ENCODE peak calls at places on chromosomes 6 and 20, in four cellular contexts. One of them, this sample, is unnamed.

GRCh38 chr6:38056361-38056760 is 236.8 kb downstream of the ZFAND3 start:
- DNase-seq in transverse colon: no peak
- DNase-seq in Peyer's patch: no peak
- DNase-seq in tibial nerve: no peak
- DNase-seq in this sample: no peak

GRCh38 chr6:19803331-19804330 is 33.5 kb upstream of the ID4 start:
- DNase-seq in transverse colon: no peak
- DNase-seq in tibial nerve: no peak
- DNase-seq in Peyer's patch: no peak
- DNase-seq in this sample: no peak

GRCh38 chr6:11328613-11329247 is 96.3 kb upstream of the NEDD9 start:
- DNase-seq in tibial nerve: no peak
- DNase-seq in Peyer's patch: no peak
- DNase-seq in transverse colon: no peak
- DNase-seq in this sample: no peak

GRCh38 chr6:42367353-42368011 is 84.2 kb downstream of the TRERF1 start:
- DNase-seq in transverse colon: peak
- DNase-seq in tibial nerve: no peak
- DNase-seq in Peyer's patch: no peak
- DNase-seq in this sample: peak

GRCh38 chr6:33833599-33833998 is 29.8 kb upstream of the MLN start:
- DNase-seq in Peyer's patch: no peak
- DNase-seq in transverse colon: no peak
- DNase-seq in tibial nerve: no peak
- DNase-seq in this sample: no peak

GRCh38 chr20:62246431-62246830 is 8.1 kb downstream of the OSBPL2 start:
- DNase-seq in transverse colon: no peak
- DNase-seq in Peyer's patch: no peak
- DNase-seq in tibial nerve: no peak
- DNase-seq in this sample: no peak

GRCh38 chr6:152461556-152461955 is 175.6 kb downstream of the SYNE1 start:
- DNase-seq in Peyer's patch: no peak
- DNase-seq in transverse colon: no peak
- DNase-seq in tibial nerve: no peak
- DNase-seq in this sample: no peak

GRCh38 chr6:166463363-166464067 is 80.8 kb upstream of the MPC1 start:
- DNase-seq in tibial nerve: no peak
- DNase-seq in transverse colon: no peak
- DNase-seq in Peyer's patch: no peak
- DNase-seq in this sample: no peak

GRCh38 chr6:43077981-43078411 is 1.9 kb downstream of the PTK7 start:
- DNase-seq in Peyer's patch: no peak
- DNase-seq in transverse colon: no peak
- DNase-seq in tibial nerve: no peak
- DNase-seq in this sample: no peak

GRCh38 chr6:73566954-73567591 is 46.2 kb upstream of the EEF1A1 start:
- DNase-seq in transverse colon: peak
- DNase-seq in tibial nerve: peak
- DNase-seq in Peyer's patch: peak
- DNase-seq in this sample: no peak

GRCh38 chr6:27839303-27840081 is 72.7 kb downstream of the OR2B2 start:
- DNase-seq in Peyer's patch: no peak
- DNase-seq in tibial nerve: peak
- DNase-seq in transverse colon: peak
- DNase-seq in this sample: peak

GRCh38 chr6:33271608-33272357 is at the start of the genes RPS18 and VPS52:
- DNase-seq in tibial nerve: peak
- DNase-seq in transverse colon: peak
- DNase-seq in Peyer's patch: peak
- DNase-seq in this sample: peak

GRCh38 chr6:89610149-89610642 is 28.4 kb downstream of the LYRM2 start:
- DNase-seq in transverse colon: peak
- DNase-seq in tibial nerve: peak
- DNase-seq in Peyer's patch: peak
- DNase-seq in this sample: peak

GRCh38 chr6:41430875-41431274 is 95.5 kb downstream of the NCR2 start:
- DNase-seq in Peyer's patch: no peak
- DNase-seq in tibial nerve: no peak
- DNase-seq in transverse colon: no peak
- DNase-seq in this sample: no peak

GRCh38 chr6:70982747-70983146 is 25.9 kb upstream of the B3GAT2 start:
- DNase-seq in tibial nerve: no peak
- DNase-seq in transverse colon: no peak
- DNase-seq in Peyer's patch: no peak
- DNase-seq in this sample: no peak

GRCh38 chr6:105873256-105873704 is 212.9 kb upstream of the PRDM1 start:
- DNase-seq in tibial nerve: no peak
- DNase-seq in transverse colon: no peak
- DNase-seq in Peyer's patch: no peak
- DNase-seq in this sample: no peak

GRCh38 chr20:57482148-57482547 is 42.8 kb downstream of the CTCFL start:
- DNase-seq in Peyer's patch: no peak
- DNase-seq in transverse colon: no peak
- DNase-seq in tibial nerve: no peak
- DNase-seq in this sample: no peak

GRCh38 chr20:19074828-19075516 is 137.5 kb upstream of the SLC24A3 start:
- DNase-seq in tibial nerve: no peak
- DNase-seq in Peyer's patch: no peak
- DNase-seq in transverse colon: no peak
- DNase-seq in this sample: no peak

GRCh38 chr20:61590236-61590635 is 338.2 kb downstream of the CDH4 start:
- DNase-seq in Peyer's patch: no peak
- DNase-seq in tibial nerve: no peak
- DNase-seq in transverse colon: no peak
- DNase-seq in this sample: no peak

DNA sequence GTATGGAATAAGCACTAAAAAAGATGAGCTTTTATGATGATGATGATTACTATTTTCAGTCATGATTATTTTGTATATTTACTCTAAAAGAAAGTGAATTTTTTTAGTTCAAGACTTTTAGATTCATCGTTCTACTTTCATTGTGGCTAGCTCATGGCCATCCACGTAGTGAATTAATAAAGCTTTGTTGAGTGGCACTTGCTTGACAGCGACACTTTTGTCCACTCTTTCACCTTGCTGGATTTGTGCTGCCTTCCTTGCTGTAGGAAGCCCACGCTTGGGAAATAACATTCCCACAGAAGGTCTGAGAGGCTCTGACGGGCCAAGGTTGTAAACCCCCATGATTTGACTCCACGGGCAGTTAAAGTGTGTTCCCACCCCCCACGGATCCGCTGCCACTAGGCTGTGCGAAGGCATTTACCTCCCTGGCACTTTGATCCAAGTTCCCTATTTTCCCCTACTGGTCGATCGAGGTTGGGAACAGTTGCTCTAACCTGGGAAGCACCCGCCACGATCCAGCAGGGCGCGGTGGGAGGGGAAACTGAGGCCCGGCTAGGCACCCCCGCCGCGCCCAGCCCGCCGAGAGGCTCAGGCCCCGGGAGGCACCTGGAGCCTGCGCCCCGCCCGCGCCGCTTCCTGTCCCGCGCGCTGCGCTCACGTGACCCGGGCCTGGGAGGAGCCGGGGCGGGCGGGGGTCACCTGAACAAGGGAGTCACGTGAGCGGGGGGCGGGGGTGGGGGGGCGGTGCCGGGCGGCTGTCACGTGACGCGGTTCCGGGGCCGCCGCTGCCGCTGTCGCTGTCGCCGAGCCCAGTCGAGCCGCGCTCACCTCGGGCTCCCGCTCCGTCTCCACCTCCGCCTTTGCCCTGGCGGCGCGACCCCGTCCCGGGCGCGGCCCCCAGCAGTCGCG is at the start of gene IGF2R:
- DNase-seq in tibial nerve: peak
- DNase-seq in transverse colon: peak
- DNase-seq in Peyer's patch: peak
- DNase-seq in this sample: peak
- TF ChIP-seq POLR2A in tibial nerve: peak
- TF ChIP-seq POLR2A in transverse colon: peak
- TF ChIP-seq POLR2A in Peyer's patch: peak
- TF ChIP-seq POLR2A in this sample: peak

GRCh38 chr20:34112600-34113061 is 588 bp upstream of the EIF2S2 start:
- DNase-seq in tibial nerve: peak
- DNase-seq in transverse colon: peak
- DNase-seq in Peyer's patch: peak
- DNase-seq in this sample: peak

GRCh38 chr20:34111057-34111711 is 859 bp downstream of the EIF2S2 start:
- DNase-seq in transverse colon: peak
- DNase-seq in Peyer's patch: no peak
- DNase-seq in tibial nerve: peak
- DNase-seq in this sample: peak

GRCh38 chr20:34110025-34111013 is 1.7 kb downstream of the EIF2S2 start:
- DNase-seq in tibial nerve: no peak
- DNase-seq in Peyer's patch: no peak
- DNase-seq in transverse colon: no peak
- DNase-seq in this sample: peak

GRCh38 chr20:34109442-34109841 is 2.6 kb downstream of the EIF2S2 start:
- DNase-seq in tibial nerve: no peak
- DNase-seq in transverse colon: no peak
- DNase-seq in Peyer's patch: no peak
- DNase-seq in this sample: no peak

DNA sequence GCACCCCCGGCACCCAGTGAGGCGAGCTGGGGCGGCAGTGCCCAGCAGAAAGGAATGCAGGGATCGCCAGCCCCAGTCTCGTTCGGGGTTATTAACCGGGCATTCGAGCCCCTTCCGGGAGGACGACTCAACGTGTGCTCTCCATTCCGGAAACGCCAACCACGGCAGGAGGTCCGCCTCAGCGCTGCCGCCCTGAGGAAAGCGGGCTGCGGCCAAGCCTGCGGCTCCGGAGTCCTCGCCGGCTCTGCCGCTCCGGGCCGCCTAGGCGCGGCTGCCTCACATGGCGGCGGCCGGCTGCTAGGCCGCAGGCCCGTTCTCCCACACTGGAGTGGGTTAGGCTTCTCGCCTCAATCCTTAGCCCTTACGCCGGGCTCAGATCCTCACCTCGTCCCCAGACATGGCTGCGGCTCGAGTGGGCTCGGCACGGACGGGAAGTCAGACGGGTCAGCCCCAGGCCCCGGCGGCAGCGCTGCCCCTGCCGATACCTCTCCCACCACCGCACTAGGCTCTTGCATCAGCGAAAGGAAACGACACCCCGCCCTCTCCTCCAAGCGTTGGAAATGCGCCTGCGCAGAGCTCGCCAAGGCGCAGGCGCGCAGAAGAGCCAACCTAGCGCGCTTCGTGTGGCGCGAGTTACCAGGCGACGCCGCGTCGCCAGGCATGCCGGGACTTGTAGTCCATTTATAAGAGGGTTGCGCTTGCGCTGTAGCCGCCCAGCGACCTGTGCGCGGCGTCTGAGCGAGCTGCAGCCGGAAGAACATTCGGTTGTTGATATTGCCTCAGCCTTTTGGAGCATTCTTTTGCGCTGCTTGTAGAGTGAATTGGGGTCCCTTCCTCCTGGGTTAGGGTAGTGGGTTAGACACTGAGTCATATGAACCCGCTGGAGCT is at the start of gene EIF2S2:
- DNase-seq in tibial nerve: peak
- DNase-seq in Peyer's patch: peak
- DNase-seq in transverse colon: peak
- DNase-seq in this sample: peak
- TF ChIP-seq POLR2A in tibial nerve: peak
- TF ChIP-seq POLR2A in Peyer's patch: peak
- TF ChIP-seq POLR2A in transverse colon: peak
- TF ChIP-seq POLR2A in this sample: peak

GRCh38 chr6:29561091-29561490 is 1.6 kb upstream of the UBD start:
- DNase-seq in tibial nerve: no peak
- DNase-seq in Peyer's patch: no peak
- DNase-seq in transverse colon: no peak
- DNase-seq in this sample: no peak

GRCh38 chr6:29561618-29562181 is 2.2 kb upstream of the UBD start:
- DNase-seq in transverse colon: no peak
- DNase-seq in Peyer's patch: no peak
- DNase-seq in tibial nerve: no peak
- DNase-seq in this sample: no peak

GRCh38 chr6:29557320-29557719 is 2.2 kb downstream of the UBD start:
- DNase-seq in transverse colon: no peak
- DNase-seq in tibial nerve: no peak
- DNase-seq in Peyer's patch: no peak
- DNase-seq in this sample: no peak

GRCh38 chr6:29558439-29559079 is 973 bp downstream of the UBD start:
- DNase-seq in transverse colon: no peak
- DNase-seq in Peyer's patch: no peak
- DNase-seq in tibial nerve: no peak
- DNase-seq in this sample: no peak

DNA sequence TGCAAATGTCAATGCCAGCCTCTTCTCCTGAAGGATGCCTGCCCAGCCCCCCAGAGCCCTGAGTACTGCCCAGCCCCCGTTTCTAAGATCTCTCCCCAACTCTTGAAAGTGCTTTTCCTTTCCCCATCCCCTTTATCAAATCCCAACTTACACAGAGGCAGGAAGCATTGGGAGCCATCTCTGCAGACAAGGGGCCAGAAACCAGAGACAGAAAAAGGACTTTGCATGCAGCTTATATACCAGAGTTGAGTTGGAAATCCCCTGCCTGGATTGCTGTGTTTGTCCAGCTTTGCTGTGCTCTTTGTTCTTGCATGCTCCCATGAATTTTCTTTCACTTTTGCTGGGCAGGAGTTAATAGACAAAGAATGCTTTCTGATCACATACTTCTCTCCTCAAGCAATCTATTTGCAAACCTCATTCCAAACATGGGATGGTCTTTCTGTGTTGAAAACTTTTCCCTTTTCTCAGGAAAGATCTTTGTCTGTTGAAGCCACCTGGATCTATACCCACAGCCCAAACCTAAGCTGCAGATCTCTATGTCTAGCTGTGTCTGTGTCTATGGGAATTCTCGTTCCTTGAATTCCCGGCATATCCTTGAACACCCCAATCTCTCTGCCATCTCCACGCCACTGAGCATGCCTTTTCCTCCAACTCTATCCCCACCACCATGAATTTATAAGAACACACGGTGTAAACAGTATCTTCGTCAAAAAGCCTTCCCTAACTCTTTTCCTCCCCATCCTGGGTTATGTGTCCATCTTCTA is at the start of gene UBD:
- DNase-seq in transverse colon: no peak
- DNase-seq in Peyer's patch: no peak
- DNase-seq in tibial nerve: no peak
- DNase-seq in this sample: no peak
- TF ChIP-seq POLR2A in transverse colon: no peak
- TF ChIP-seq POLR2A in Peyer's patch: no peak
- TF ChIP-seq POLR2A in tibial nerve: no peak
- TF ChIP-seq POLR2A in this sample: no peak

GRCh38 chr6:131894735-131895424 is 56.3 kb downstream of the CCN2 start:
- DNase-seq in Peyer's patch: no peak
- DNase-seq in tibial nerve: no peak
- DNase-seq in transverse colon: peak
- DNase-seq in this sample: no peak
- TF ChIP-seq POLR2A in Peyer's patch: no peak
- TF ChIP-seq POLR2A in tibial nerve: no peak
- TF ChIP-seq POLR2A in transverse colon: peak
- TF ChIP-seq POLR2A in this sample: no peak

GRCh38 chr6:123788319-123788718 is 15.3 kb upstream of the NKAIN2 start:
- DNase-seq in Peyer's patch: no peak
- DNase-seq in tibial nerve: no peak
- DNase-seq in transverse colon: no peak
- DNase-seq in this sample: no peak
- TF ChIP-seq POLR2A in Peyer's patch: no peak
- TF ChIP-seq POLR2A in tibial nerve: no peak
- TF ChIP-seq POLR2A in transverse colon: no peak
- TF ChIP-seq POLR2A in this sample: no peak